ENCODE peak calls at places on chromosomes 1 and 21, in eight cellular contexts. One of them, this sample, is unnamed.

GRCh38 chr1:112369389-112370285 is 26.4 kb upstream of the CTTNBP2NL start:
- DNase-seq in brain microvascular endothelial cell: peak; percentile 79
- DNase-seq in OCI-LY7: peak; percentile 79
- DNase-seq in RWPE1: peak; percentile 84
- DNase-seq in uterus: peak; percentile 82
- DNase-seq in dorsolateral prefrontal cortex: peak; percentile 89
- DNase-seq in mesothelial cell of epicardium: peak; percentile 78
- DNase-seq in neural crest cell: peak; percentile 96
- DNase-seq in this sample: peak; percentile 79

GRCh38 chr1:17314491-17314971 is 6.5 kb downstream of the PADI4 start:
- DNase-seq in dorsolateral prefrontal cortex: no peak
- DNase-seq in OCI-LY7: no peak
- DNase-seq in brain microvascular endothelial cell: no peak
- DNase-seq in mesothelial cell of epicardium: no peak
- DNase-seq in RWPE1: no peak
- DNase-seq in uterus: no peak
- DNase-seq in neural crest cell: no peak
- DNase-seq in this sample: no peak

GRCh38 chr1:198031086-198031485 is 113.9 kb downstream of the LHX9 start:
- DNase-seq in RWPE1: no peak
- DNase-seq in uterus: no peak
- DNase-seq in OCI-LY7: no peak
- DNase-seq in mesothelial cell of epicardium: no peak
- DNase-seq in brain microvascular endothelial cell: no peak
- DNase-seq in dorsolateral prefrontal cortex: no peak
- DNase-seq in neural crest cell: no peak
- DNase-seq in this sample: no peak

GRCh38 chr1:115164484-115164883 is 75.2 kb upstream of the TSPAN2 start:
- DNase-seq in brain microvascular endothelial cell: no peak
- DNase-seq in neural crest cell: no peak
- DNase-seq in OCI-LY7: no peak
- DNase-seq in mesothelial cell of epicardium: no peak
- DNase-seq in uterus: no peak
- DNase-seq in RWPE1: no peak
- DNase-seq in dorsolateral prefrontal cortex: no peak
- DNase-seq in this sample: no peak

GRCh38 chr1:3787347-3787710 is 9.0 kb downstream of the LRRC47 start:
- DNase-seq in neural crest cell: no peak
- DNase-seq in mesothelial cell of epicardium: no peak
- DNase-seq in uterus: no peak
- DNase-seq in OCI-LY7: no peak
- DNase-seq in dorsolateral prefrontal cortex: no peak
- DNase-seq in brain microvascular endothelial cell: no peak
- DNase-seq in RWPE1: no peak
- DNase-seq in this sample: no peak

GRCh38 chr21:37153193-37153934 is 80.3 kb downstream of the TTC3 start:
- DNase-seq in mesothelial cell of epicardium: no peak
- DNase-seq in dorsolateral prefrontal cortex: no peak
- DNase-seq in RWPE1: peak; percentile 14
- DNase-seq in neural crest cell: no peak
- DNase-seq in uterus: peak; percentile 70
- DNase-seq in OCI-LY7: no peak
- DNase-seq in brain microvascular endothelial cell: no peak
- DNase-seq in this sample: no peak

GRCh38 chr1:25006770-25007169 is 76.7 kb upstream of the RUNX3 start:
- DNase-seq in neural crest cell: no peak
- DNase-seq in brain microvascular endothelial cell: peak; percentile 54
- DNase-seq in uterus: peak; percentile 23
- DNase-seq in dorsolateral prefrontal cortex: no peak
- DNase-seq in RWPE1: no peak
- DNase-seq in mesothelial cell of epicardium: peak; percentile 50
- DNase-seq in OCI-LY7: no peak
- DNase-seq in this sample: no peak

GRCh38 chr1:67647036-67647798 is 37.8 kb upstream of the GADD45A start:
- DNase-seq in dorsolateral prefrontal cortex: no peak
- DNase-seq in OCI-LY7: no peak
- DNase-seq in brain microvascular endothelial cell: no peak
- DNase-seq in neural crest cell: no peak
- DNase-seq in RWPE1: no peak
- DNase-seq in mesothelial cell of epicardium: no peak
- DNase-seq in uterus: no peak
- DNase-seq in this sample: no peak

GRCh38 chr1:24551290-24551859 is 4.5 kb upstream of the NCMAP start:
- DNase-seq in brain microvascular endothelial cell: no peak
- DNase-seq in neural crest cell: no peak
- DNase-seq in RWPE1: no peak
- DNase-seq in dorsolateral prefrontal cortex: no peak
- DNase-seq in mesothelial cell of epicardium: no peak
- DNase-seq in OCI-LY7: no peak
- DNase-seq in uterus: no peak
- DNase-seq in this sample: no peak

GRCh38 chr1:26771643-26772321 is 16.0 kb upstream of the PIGV start:
- DNase-seq in uterus: peak; percentile 60
- DNase-seq in dorsolateral prefrontal cortex: no peak
- DNase-seq in neural crest cell: no peak
- DNase-seq in mesothelial cell of epicardium: no peak
- DNase-seq in RWPE1: peak; percentile 97
- DNase-seq in brain microvascular endothelial cell: peak; percentile 94
- DNase-seq in OCI-LY7: no peak
- DNase-seq in this sample: no peak

GRCh38 chr1:25784575-25785051 is 15.4 kb upstream of the SELENON start:
- DNase-seq in brain microvascular endothelial cell: peak; percentile 27
- DNase-seq in OCI-LY7: no peak
- DNase-seq in RWPE1: no peak
- DNase-seq in dorsolateral prefrontal cortex: no peak
- DNase-seq in mesothelial cell of epicardium: no peak
- DNase-seq in neural crest cell: no peak
- DNase-seq in uterus: no peak
- DNase-seq in this sample: no peak

GRCh38 chr1:185170291-185170848 is 13.4 kb downstream of the SWT1 start:
- DNase-seq in uterus: peak; percentile 18
- DNase-seq in RWPE1: peak; percentile 42
- DNase-seq in brain microvascular endothelial cell: peak; percentile 66
- DNase-seq in OCI-LY7: peak; percentile 77
- DNase-seq in dorsolateral prefrontal cortex: no peak
- DNase-seq in mesothelial cell of epicardium: no peak
- DNase-seq in neural crest cell: peak; percentile 43
- DNase-seq in this sample: peak; percentile 50

GRCh38 chr1:192530254-192530653 is 45.3 kb upstream of the RGS1 start:
- DNase-seq in neural crest cell: no peak
- DNase-seq in mesothelial cell of epicardium: no peak
- DNase-seq in RWPE1: no peak
- DNase-seq in brain microvascular endothelial cell: no peak
- DNase-seq in OCI-LY7: peak; percentile 12
- DNase-seq in dorsolateral prefrontal cortex: no peak
- DNase-seq in uterus: no peak
- DNase-seq in this sample: peak; percentile 18

GRCh38 chr1:73832276-73832825 is 365.6 kb downstream of the LRRIQ3 start:
- DNase-seq in OCI-LY7: no peak
- DNase-seq in RWPE1: no peak
- DNase-seq in neural crest cell: no peak
- DNase-seq in uterus: no peak
- DNase-seq in dorsolateral prefrontal cortex: no peak
- DNase-seq in mesothelial cell of epicardium: no peak
- DNase-seq in brain microvascular endothelial cell: no peak
- DNase-seq in this sample: no peak

GRCh38 chr1:117574206-117574835 is 31.5 kb upstream of the TENT5C start:
- DNase-seq in neural crest cell: no peak
- DNase-seq in mesothelial cell of epicardium: no peak
- DNase-seq in brain microvascular endothelial cell: no peak
- DNase-seq in OCI-LY7: no peak
- DNase-seq in dorsolateral prefrontal cortex: no peak
- DNase-seq in RWPE1: no peak
- DNase-seq in uterus: peak; percentile 1
- DNase-seq in this sample: no peak

GRCh38 chr1:114337417-114337816 is 173.6 kb downstream of the TRIM33 start:
- DNase-seq in mesothelial cell of epicardium: no peak
- DNase-seq in uterus: no peak
- DNase-seq in dorsolateral prefrontal cortex: no peak
- DNase-seq in brain microvascular endothelial cell: no peak
- DNase-seq in RWPE1: no peak
- DNase-seq in OCI-LY7: no peak
- DNase-seq in neural crest cell: no peak
- DNase-seq in this sample: no peak

GRCh38 chr1:67308136-67308535 is 463 bp downstream of the IL12RB2 start:
- DNase-seq in OCI-LY7: no peak
- DNase-seq in brain microvascular endothelial cell: no peak
- DNase-seq in uterus: no peak
- DNase-seq in mesothelial cell of epicardium: no peak
- DNase-seq in RWPE1: no peak
- DNase-seq in dorsolateral prefrontal cortex: no peak
- DNase-seq in neural crest cell: no peak
- DNase-seq in this sample: no peak

GRCh38 chr1:3409737-3410434 is 44.6 kb upstream of the ARHGEF16 start:
- DNase-seq in RWPE1: peak; percentile 72
- DNase-seq in brain microvascular endothelial cell: peak; percentile 54
- DNase-seq in uterus: peak; percentile 32
- DNase-seq in mesothelial cell of epicardium: no peak
- DNase-seq in neural crest cell: peak; percentile 47
- DNase-seq in OCI-LY7: no peak
- DNase-seq in dorsolateral prefrontal cortex: peak; percentile 86
- DNase-seq in this sample: no peak

GRCh38 chr1:161153682-161154337 is at the start of gene UFC1:
- DNase-seq in dorsolateral prefrontal cortex: peak; percentile 79
- DNase-seq in uterus: peak; percentile 82
- DNase-seq in RWPE1: peak; percentile 80
- DNase-seq in OCI-LY7: peak; percentile 95
- DNase-seq in neural crest cell: peak; percentile 68
- DNase-seq in brain microvascular endothelial cell: peak; percentile 92
- DNase-seq in mesothelial cell of epicardium: no peak
- DNase-seq in this sample: peak; percentile 90

GRCh38 chr1:94729287-94729686 is 90.9 kb upstream of the SLC44A3 start:
- DNase-seq in RWPE1: no peak
- DNase-seq in brain microvascular endothelial cell: peak; percentile 55
- DNase-seq in dorsolateral prefrontal cortex: no peak
- DNase-seq in uterus: no peak
- DNase-seq in mesothelial cell of epicardium: no peak
- DNase-seq in neural crest cell: no peak
- DNase-seq in OCI-LY7: no peak
- DNase-seq in this sample: no peak

GRCh38 chr1:235050911-235051360 is 77.7 kb downstream of the TOMM20 start:
- DNase-seq in RWPE1: no peak
- DNase-seq in OCI-LY7: no peak
- DNase-seq in brain microvascular endothelial cell: peak; percentile 56
- DNase-seq in dorsolateral prefrontal cortex: no peak
- DNase-seq in mesothelial cell of epicardium: no peak
- DNase-seq in neural crest cell: no peak
- DNase-seq in uterus: no peak
- DNase-seq in this sample: peak; percentile 75

GRCh38 chr21:42297372-42297771 is 17.8 kb downstream of the TFF3 start:
- DNase-seq in mesothelial cell of epicardium: no peak
- DNase-seq in dorsolateral prefrontal cortex: no peak
- DNase-seq in neural crest cell: no peak
- DNase-seq in brain microvascular endothelial cell: no peak
- DNase-seq in OCI-LY7: no peak
- DNase-seq in uterus: no peak
- DNase-seq in RWPE1: no peak
- DNase-seq in this sample: no peak

GRCh38 chr1:229380514-229381160 is 37.8 kb upstream of the CCSAP start:
- DNase-seq in brain microvascular endothelial cell: no peak
- DNase-seq in neural crest cell: no peak
- DNase-seq in RWPE1: no peak
- DNase-seq in mesothelial cell of epicardium: no peak
- DNase-seq in uterus: no peak
- DNase-seq in OCI-LY7: peak; percentile 5
- DNase-seq in dorsolateral prefrontal cortex: no peak
- DNase-seq in this sample: no peak

GRCh38 chr1:62071695-62072094 is 123.0 kb upstream of the L1TD1 start:
- DNase-seq in OCI-LY7: no peak
- DNase-seq in neural crest cell: no peak
- DNase-seq in brain microvascular endothelial cell: no peak
- DNase-seq in mesothelial cell of epicardium: no peak
- DNase-seq in RWPE1: no peak
- DNase-seq in dorsolateral prefrontal cortex: no peak
- DNase-seq in uterus: no peak
- DNase-seq in this sample: no peak

GRCh38 chr1:213622365-213623087 is 365.2 kb upstream of the PROX1 start:
- DNase-seq in neural crest cell: no peak
- DNase-seq in brain microvascular endothelial cell: no peak
- DNase-seq in dorsolateral prefrontal cortex: no peak
- DNase-seq in mesothelial cell of epicardium: no peak
- DNase-seq in OCI-LY7: no peak
- DNase-seq in RWPE1: no peak
- DNase-seq in uterus: no peak
- DNase-seq in this sample: no peak

GRCh38 chr1:45585496-45586075 is 1.7 kb downstream of the NASP start:
- DNase-seq in neural crest cell: no peak
- DNase-seq in uterus: no peak
- DNase-seq in OCI-LY7: no peak
- DNase-seq in RWPE1: no peak
- DNase-seq in dorsolateral prefrontal cortex: no peak
- DNase-seq in mesothelial cell of epicardium: no peak
- DNase-seq in brain microvascular endothelial cell: no peak
- DNase-seq in this sample: no peak

GRCh38 chr1:96515430-96515829 is 206.2 kb upstream of the PTBP2 start:
- DNase-seq in brain microvascular endothelial cell: no peak
- DNase-seq in OCI-LY7: no peak
- DNase-seq in mesothelial cell of epicardium: no peak
- DNase-seq in dorsolateral prefrontal cortex: no peak
- DNase-seq in uterus: no peak
- DNase-seq in RWPE1: no peak
- DNase-seq in neural crest cell: no peak
- DNase-seq in this sample: no peak

GRCh38 chr1:10788592-10789006 is 7.8 kb downstream of the CASZ1 start:
- DNase-seq in neural crest cell: no peak
- DNase-seq in OCI-LY7: no peak
- DNase-seq in brain microvascular endothelial cell: no peak
- DNase-seq in uterus: no peak
- DNase-seq in RWPE1: no peak
- DNase-seq in dorsolateral prefrontal cortex: peak; percentile 84
- DNase-seq in mesothelial cell of epicardium: no peak
- DNase-seq in this sample: no peak
- TF ChIP-seq CTCF in neural crest cell: peak; percentile 46
- TF ChIP-seq CTCF in OCI-LY7: no peak
- TF ChIP-seq CTCF in brain microvascular endothelial cell: peak; percentile 44
- TF ChIP-seq CTCF in uterus: peak; percentile 26
- TF ChIP-seq CTCF in RWPE1: no peak
- TF ChIP-seq CTCF in dorsolateral prefrontal cortex: peak; percentile 49
- TF ChIP-seq CTCF in mesothelial cell of epicardium: no peak
- TF ChIP-seq CTCF in this sample: no peak

GRCh38 chr1:231315887-231316286 is 21.8 kb downstream of the EXOC8 start:
- DNase-seq in OCI-LY7: peak; percentile 50
- DNase-seq in brain microvascular endothelial cell: no peak
- DNase-seq in mesothelial cell of epicardium: no peak
- DNase-seq in dorsolateral prefrontal cortex: no peak
- DNase-seq in uterus: no peak
- DNase-seq in RWPE1: no peak
- DNase-seq in neural crest cell: no peak
- DNase-seq in this sample: peak; percentile 57
- TF ChIP-seq CTCF in OCI-LY7: peak; percentile 79
- TF ChIP-seq CTCF in brain microvascular endothelial cell: peak; percentile 72
- TF ChIP-seq CTCF in mesothelial cell of epicardium: no peak
- TF ChIP-seq CTCF in dorsolateral prefrontal cortex: peak; percentile 29
- TF ChIP-seq CTCF in uterus: no peak
- TF ChIP-seq CTCF in RWPE1: peak; percentile 24
- TF ChIP-seq CTCF in neural crest cell: peak; percentile 48
- TF ChIP-seq CTCF in this sample: peak; percentile 91

GRCh38 chr1:37692078-37692833 is at the start of gene CDCA8:
- DNase-seq in OCI-LY7: peak; percentile 98
- DNase-seq in mesothelial cell of epicardium: peak; percentile 96
- DNase-seq in dorsolateral prefrontal cortex: peak; percentile 99
- DNase-seq in neural crest cell: peak; percentile 99
- DNase-seq in uterus: peak; percentile 96
- DNase-seq in RWPE1: peak; percentile 100
- DNase-seq in brain microvascular endothelial cell: peak; percentile 98
- DNase-seq in this sample: peak; percentile 99
- TF ChIP-seq CTCF in OCI-LY7: peak; percentile 76
- TF ChIP-seq CTCF in mesothelial cell of epicardium: peak; percentile 63
- TF ChIP-seq CTCF in dorsolateral prefrontal cortex: peak; percentile 79
- TF ChIP-seq CTCF in neural crest cell: peak; percentile 73
- TF ChIP-seq CTCF in uterus: peak; percentile 68
- TF ChIP-seq CTCF in RWPE1: peak; percentile 63
- TF ChIP-seq CTCF in brain microvascular endothelial cell: peak; percentile 81
- TF ChIP-seq CTCF in this sample: peak; percentile 65

GRCh38 chr1:231983266-231984193 is 356.9 kb downstream of the DISC1 start:
- DNase-seq in mesothelial cell of epicardium: no peak
- DNase-seq in brain microvascular endothelial cell: no peak
- DNase-seq in OCI-LY7: no peak
- DNase-seq in uterus: no peak
- DNase-seq in dorsolateral prefrontal cortex: no peak
- DNase-seq in RWPE1: no peak
- DNase-seq in neural crest cell: no peak
- DNase-seq in this sample: no peak
- TF ChIP-seq CTCF in mesothelial cell of epicardium: no peak
- TF ChIP-seq CTCF in brain microvascular endothelial cell: no peak
- TF ChIP-seq CTCF in OCI-LY7: peak; percentile 33
- TF ChIP-seq CTCF in uterus: no peak
- TF ChIP-seq CTCF in dorsolateral prefrontal cortex: no peak
- TF ChIP-seq CTCF in RWPE1: no peak
- TF ChIP-seq CTCF in neural crest cell: no peak
- TF ChIP-seq CTCF in this sample: peak; percentile 12

This sample was measured in GM13977.